ENCODE peak calls at places on chromosome 12, in eight cellular contexts. I is aorta; B is naive thymus-derived CD4-positive, alpha-beta T cell; Y is right cardiac atrium; C is IMR-90; A is neural progenitor cell; W is body of pancreas; G is fibroblast of lung. Q is an unnamed sample. For H3K4me1, the result is how much of the 10 kb centered on the place peaks cover.

GRCh38 chr12:132021965-132022364 is 72.2 kb downstream of the EP400 start:
- DNase-seq in I (no peak), B (no peak), Y (no peak), C (no peak), A (no peak), W (no peak), G (no peak), Q (no peak)

GRCh38 chr12:96015672-96016071 is 19.5 kb upstream of the HAL start:
- DNase-seq in I (peak), B (no peak), Y (peak), C (peak), A (peak), W (peak), G (peak), Q (no peak)

GRCh38 chr12:84463756-84464495 is 448.7 kb downstream of the SLC6A15 start:
- DNase-seq in I (no peak), B (no peak), Y (no peak), C (peak), A (no peak), W (no peak), G (peak), Q (no peak)

GRCh38 chr12:76544601-76545261 is 14.8 kb downstream of the OSBPL8 start:
- DNase-seq in I (no peak), B (no peak), Y (no peak), C (no peak), A (no peak), W (no peak), G (no peak), Q (no peak)

GRCh38 chr12:105393586-105393985 is 63.1 kb downstream of the C12orf75 start:
- DNase-seq in I (no peak), B (no peak), Y (no peak), C (peak), A (no peak), W (no peak), G (peak), Q (no peak)

GRCh38 chr12:97308576-97309198 is 153.9 kb upstream of the RMST start:
- DNase-seq in I (no peak), B (no peak), Y (no peak), C (peak), A (peak), W (no peak), G (peak), Q (no peak)

GRCh38 chr12:103791350-103791920 is 49.6 kb downstream of the NT5DC3 start:
- DNase-seq in I (no peak), B (no peak), Y (no peak), C (no peak), A (no peak), W (no peak), G (no peak), Q (no peak)

GRCh38 chr12:24933694-24934407 is 15.1 kb downstream of the BCAT1 start:
- DNase-seq in I (no peak), B (no peak), Y (no peak), C (no peak), A (no peak), W (no peak), G (no peak), Q (no peak)

GRCh38 chr12:109717390-109718357 is 4.0 kb downstream of the FAM222A start:
- DNase-seq in I (no peak), B (no peak), Y (no peak), C (no peak), A (no peak), W (no peak), G (no peak), Q (peak)
- H3K4me1 ChIP-seq in I (under half), B (under half), Y (under half), C (under half), A (half or more), W (half or more), G (under half), Q (half or more)

GRCh38 chr12:12007713-12008231 is 63.0 kb upstream of the BCL2L14 start:
- DNase-seq in I (no peak), B (no peak), Y (no peak), C (no peak), A (no peak), W (no peak), G (no peak), Q (no peak)
- H3K4me1 ChIP-seq in I (under half), B (under half), Y (under half), C (under half), A (under half), W (under half), G (under half), Q (under half)

GRCh38 chr12:123237646-123238329 is 4.6 kb downstream of the MTRFR start:
- DNase-seq in I (peak), B (peak), Y (peak), C (peak), A (peak), W (peak), G (peak), Q (peak)

GRCh38 chr12:123232472-123232806 is 502 bp downstream of the MPHOSPH9 start:
- DNase-seq in I (no peak), B (no peak), Y (no peak), C (no peak), A (no peak), W (no peak), G (no peak), Q (no peak)

GRCh38 chr12:123231931-123232330 is 1.0 kb downstream of the MPHOSPH9 start:
- DNase-seq in I (no peak), B (no peak), Y (no peak), C (no peak), A (peak), W (no peak), G (no peak), Q (no peak)

GRCh38 chr12:123233505-123234299 is 466 bp downstream of the MTRFR start:
- DNase-seq in I (no peak), B (no peak), Y (peak), C (no peak), A (peak), W (no peak), G (no peak), Q (no peak)

GRCh38 chr12:123232807-123233504 is at the start of the genes MPHOSPH9 and MTRFR:
- DNase-seq in I (peak), B (peak), Y (peak), C (peak), A (peak), W (peak), G (peak), Q (peak)
- H3K4me1 ChIP-seq in I (under half), B (under half), Y (under half), C (under half), A (under half), W (under half), G (under half), Q (under half)

DNA sequence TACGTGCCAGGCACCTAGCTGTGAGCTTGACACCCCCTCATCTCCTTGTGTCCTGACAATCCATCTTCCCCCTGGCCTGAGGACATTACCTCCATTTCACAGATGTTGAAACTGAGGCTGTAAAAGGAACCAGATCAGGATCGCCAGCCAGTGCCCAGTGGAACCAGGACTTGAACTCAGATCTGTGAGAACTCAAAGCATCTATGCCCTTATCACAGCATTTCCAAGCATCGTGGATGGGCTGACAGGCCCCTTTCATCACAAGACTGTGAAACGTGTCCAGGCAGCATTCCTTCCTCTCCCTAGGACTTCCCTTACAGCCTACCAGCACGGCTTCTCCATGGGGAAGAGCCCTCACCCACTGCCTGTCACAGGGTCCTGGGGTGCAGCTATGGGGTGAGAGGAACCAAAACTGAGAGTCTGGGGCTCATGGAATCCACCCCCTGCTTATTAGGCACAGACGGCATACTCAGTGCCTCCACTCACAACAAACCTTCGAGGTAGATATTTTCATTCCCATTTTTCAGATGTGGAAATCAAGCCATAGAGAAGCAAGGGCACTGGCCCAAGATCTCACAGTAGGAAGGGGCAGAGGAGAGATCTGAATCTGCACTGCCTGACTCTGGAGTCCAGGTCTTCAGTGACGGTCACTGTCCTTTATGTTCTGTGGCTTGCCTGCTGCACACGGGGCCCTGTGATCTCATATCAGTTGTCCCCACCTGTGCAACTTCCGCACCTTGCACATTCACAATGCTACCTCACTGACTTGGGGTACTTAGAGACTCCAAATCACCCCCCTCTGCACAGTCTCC is 26.8 kb downstream of the CMKLR1 start:
- DNase-seq in I (no peak), B (no peak), Y (no peak), C (no peak), A (no peak), W (no peak), G (no peak), Q (no peak)
- H3K4me1 ChIP-seq in I (under half), B (under half), Y (under half), C (under half), A (under half), W (under half), G (under half), Q (under half)

GRCh38 chr12:64680235-64680634 is 69.9 kb downstream of the RASSF3 start:
- DNase-seq in I (no peak), B (no peak), Y (no peak), C (no peak), A (no peak), W (no peak), G (no peak), Q (no peak)

GRCh38 chr12:64678835-64679234 is 68.5 kb downstream of the RASSF3 start:
- DNase-seq in I (no peak), B (no peak), Y (no peak), C (no peak), A (no peak), W (no peak), G (no peak), Q (no peak)

GRCh38 chr12:64681200-64682052 is 71.1 kb downstream of the RASSF3 start:
- DNase-seq in I (no peak), B (no peak), Y (no peak), C (no peak), A (no peak), W (no peak), G (no peak), Q (no peak)

GRCh38 chr12:64678248-64678647 is 68.0 kb downstream of the RASSF3 start:
- DNase-seq in I (no peak), B (no peak), Y (no peak), C (no peak), A (no peak), W (peak), G (no peak), Q (no peak)

DNA sequence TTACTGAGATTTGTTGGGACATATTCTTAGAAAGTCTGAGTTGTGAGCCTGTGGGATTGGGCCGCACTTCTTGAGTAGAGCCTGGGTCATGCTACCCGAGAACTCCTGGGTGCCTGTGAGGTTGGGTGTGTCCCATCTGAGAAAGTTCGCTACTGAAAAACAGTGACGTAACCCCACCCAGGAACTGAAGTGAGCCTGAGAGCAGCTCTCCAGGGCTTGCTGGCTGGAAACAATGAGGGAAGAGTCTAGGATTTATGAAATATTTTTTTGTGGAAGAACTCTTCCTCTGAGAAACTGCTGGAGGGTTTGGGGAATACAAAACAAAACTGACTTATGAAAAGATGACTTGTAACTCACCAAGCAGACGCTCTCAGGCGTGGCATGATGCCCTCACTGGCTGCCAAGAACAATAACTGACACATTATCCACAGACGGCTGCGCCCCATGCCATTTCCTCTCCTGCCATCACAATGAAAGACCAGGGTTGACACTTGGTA is 69.2 kb downstream of the RASSF3 start:
- DNase-seq in I (peak), B (peak), Y (peak), C (peak), A (no peak), W (peak), G (peak), Q (peak)
- H3K4me1 ChIP-seq in I (under half), B (half or more), Y (under half), C (under half), A (under half), W (half or more), G (under half), Q (under half)

GRCh38 chr12:93594766-93595165 is 22.3 kb downstream of the SOCS2 start:
- DNase-seq in I (no peak), B (no peak), Y (no peak), C (no peak), A (no peak), W (no peak), G (no peak), Q (no peak)
- H3K4me1 ChIP-seq in I (under half), B (under half), Y (under half), C (under half), A (under half), W (under half), G (under half), Q (under half)

GRCh38 chr12:12432373-12432772 is 75.5 kb downstream of the BORCS5 start:
- DNase-seq in I (no peak), B (no peak), Y (no peak), C (peak), A (no peak), W (no peak), G (peak), Q (no peak)
- H3K4me1 ChIP-seq in I (under half), B (under half), Y (under half), C (under half), A (under half), W (under half), G (under half), Q (under half)

DNA sequence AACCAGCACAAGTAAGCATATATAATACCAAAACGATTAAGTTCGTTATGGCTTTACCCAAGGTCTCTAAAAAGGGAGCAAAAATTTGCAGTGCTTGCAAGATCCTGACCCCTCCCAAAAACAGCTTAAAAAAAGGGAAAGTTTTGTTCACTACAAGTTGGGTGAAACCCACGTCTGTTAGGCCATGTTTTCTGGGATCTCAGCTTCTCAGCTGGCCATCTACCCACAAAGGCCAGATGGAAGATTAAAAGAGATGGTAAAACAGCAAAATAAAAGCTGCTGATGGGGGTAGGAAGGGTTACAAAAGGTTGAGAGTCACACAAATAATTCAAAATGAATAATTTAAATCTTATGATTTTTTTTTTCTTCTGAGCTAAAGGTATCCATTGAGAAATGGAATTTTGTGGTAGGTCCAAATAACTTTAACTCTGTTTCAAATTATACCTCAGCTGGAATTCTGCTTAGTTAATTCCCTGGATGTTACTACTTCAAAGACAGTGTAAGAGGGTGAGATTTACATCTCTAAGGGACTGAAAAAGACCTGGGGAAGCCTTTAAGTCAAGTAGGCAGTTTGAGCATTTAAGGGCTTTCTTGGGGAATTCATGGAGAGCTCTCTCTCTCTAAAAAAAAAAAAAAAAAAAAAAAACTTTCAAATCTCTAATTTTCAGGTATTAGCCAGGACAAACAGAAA is 185.6 kb upstream of the NAV3 start:
- DNase-seq in I (no peak), B (no peak), Y (no peak), C (no peak), A (peak), W (no peak), G (no peak), Q (no peak)
- H3K4me1 ChIP-seq in I (under half), B (under half), Y (under half), C (under half), A (under half), W (under half), G (under half), Q (under half)

Q was measured in adrenal gland.